ENCODE peak calls at places on chromosomes 13 and 19, in five cellular contexts. R is adrenal gland, V is A549, K is neuronal stem cell, U is esophagus muscularis mucosa. W is an unnamed sample. For H3K9me3 and H3K4me1, the result is how much of the 10 kb centered on the place peaks cover.

GRCh38 chr13:93689333-93689732 is 462.7 kb downstream of the GPC6 start:
- DNase-seq in R (no peak), V (no peak), K (no peak), U (no peak), W (no peak)

GRCh38 chr13:103941506-103942148 is 875.4 kb upstream of the SLC10A2 start:
- DNase-seq in R (no peak), V (no peak), K (no peak), U (no peak), W (no peak)

GRCh38 chr13:27634231-27634630 is 12.5 kb downstream of the POLR1D start:
- DNase-seq in R (no peak), V (no peak), K (no peak), U (no peak), W (no peak)

GRCh38 chr19:14560776-14561108 is 11.1 kb downstream of the NDUFB7 start:
- DNase-seq in R (no peak), V (no peak), K (no peak), U (no peak), W (no peak)

GRCh38 chr13:26973946-26974345 is 197.7 kb downstream of the USP12 start:
- DNase-seq in R (no peak), V (no peak), K (no peak), U (no peak), W (no peak)

GRCh38 chr13:71661921-71662320 is 205.1 kb downstream of the DACH1 start:
- DNase-seq in R (no peak), V (no peak), K (no peak), U (no peak), W (no peak)

GRCh38 chr13:25654332-25654731 is 282.6 kb downstream of the ATP8A2 start:
- DNase-seq in R (no peak), V (no peak), K (no peak), U (no peak), W (no peak)

GRCh38 chr13:37534181-37534580 is 64.4 kb downstream of the POSTN start:
- DNase-seq in R (no peak), V (no peak), K (no peak), U (no peak), W (no peak)

GRCh38 chr13:100883453-100883852 is 208.9 kb upstream of the TMTC4 start:
- DNase-seq in R (no peak), V (no peak), K (no peak), U (no peak), W (no peak)

GRCh38 chr19:55199620-55200204 is 9.6 kb downstream of the PTPRH start:
- DNase-seq in R (no peak), V (no peak), K (no peak), U (no peak), W (no peak)

GRCh38 chr19:411723-412355 is 2.9 kb upstream of the C2CD4C start:
- DNase-seq in R (no peak), V (no peak), K (no peak), U (no peak), W (peak)

GRCh38 chr19:29798783-29799182 is 13.0 kb upstream of the CCNE1 start:
- DNase-seq in R (no peak), V (no peak), K (no peak), U (no peak), W (peak)

GRCh38 chr19:48543121-48543710 is 8.8 kb upstream of the SULT2B1 start:
- DNase-seq in R (no peak), V (peak), K (no peak), U (no peak), W (no peak)

GRCh38 chr19:14718522-14719113 is 28.8 kb downstream of the ZNF333 start:
- DNase-seq in R (no peak), V (no peak), K (no peak), U (no peak), W (no peak)

GRCh38 chr13:20637811-20638210 is 65.7 kb upstream of the IL17D start:
- DNase-seq in R (no peak), V (no peak), K (no peak), U (no peak), W (no peak)

GRCh38 chr13:26468203-26468602 is 89.3 kb upstream of the WASF3 start:
- DNase-seq in R (no peak), V (no peak), K (no peak), U (peak), W (no peak)

GRCh38 chr19:18620311-18620710 is 7.6 kb downstream of the TMEM59L start:
- DNase-seq in R (no peak), V (no peak), K (no peak), U (no peak), W (no peak)

GRCh38 chr19:51082641-51083040 is at the start of gene KLK14:
- DNase-seq in R (no peak), V (no peak), K (no peak), U (no peak), W (no peak)

GRCh38 chr19:810077-810855 is 11.5 kb downstream of the PLPPR3 start:
- DNase-seq in R (no peak), V (no peak), K (no peak), U (no peak), W (no peak)

GRCh38 chr13:50893211-50893852 is 16.3 kb upstream of the RNASEH2B start:
- DNase-seq in R (no peak), V (no peak), K (no peak), U (no peak), W (no peak)
- H3K4me3 ChIP-seq in R (no peak), V (no peak), K (no peak), U (no peak), W (no peak)

DNA sequence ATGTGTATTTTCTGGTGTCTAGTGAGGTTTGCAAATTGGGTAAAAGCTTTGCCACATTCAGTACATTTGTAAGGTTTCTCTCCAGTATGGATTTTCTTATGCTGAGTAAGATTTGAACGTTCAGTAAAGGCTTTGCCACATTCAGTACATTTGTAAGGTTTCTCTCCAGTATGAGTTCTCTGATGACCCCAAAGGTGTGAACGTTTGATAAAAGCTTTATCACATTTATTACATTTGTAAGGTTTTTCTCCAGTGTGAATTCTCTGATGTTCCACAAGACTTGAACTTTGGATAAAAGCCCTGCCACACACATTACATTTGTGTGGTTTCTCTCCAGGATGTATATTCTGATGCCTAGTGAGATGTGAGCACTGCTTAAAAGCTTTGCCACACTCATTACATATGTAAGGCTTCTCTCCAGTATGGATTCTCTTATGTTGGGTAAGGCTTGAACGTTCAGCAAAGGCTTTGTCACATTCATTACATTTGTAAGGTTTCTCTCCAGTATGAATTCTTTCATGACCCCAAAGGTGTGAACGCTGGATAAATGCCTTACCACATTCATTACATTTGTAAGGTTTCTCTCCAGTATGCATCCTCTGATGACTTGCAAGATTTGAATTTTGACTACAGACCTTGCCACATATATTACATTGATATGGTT is 17.4 kb downstream of the ZNF677 start:
- DNase-seq in R (no peak), V (no peak), K (no peak), U (no peak), W (no peak)
- H3K9me3 ChIP-seq in R (under half), V (half or more), K (under half), U (half or more), W (under half)

GRCh38 chr19:10639836-10640235 is 14.3 kb upstream of the ILF3 start:
- DNase-seq in R (no peak), V (no peak), K (no peak), U (no peak), W (no peak)
- H3K4me1 ChIP-seq in R (under half), V (under half), K (under half), U (under half), W (under half)

DNA sequence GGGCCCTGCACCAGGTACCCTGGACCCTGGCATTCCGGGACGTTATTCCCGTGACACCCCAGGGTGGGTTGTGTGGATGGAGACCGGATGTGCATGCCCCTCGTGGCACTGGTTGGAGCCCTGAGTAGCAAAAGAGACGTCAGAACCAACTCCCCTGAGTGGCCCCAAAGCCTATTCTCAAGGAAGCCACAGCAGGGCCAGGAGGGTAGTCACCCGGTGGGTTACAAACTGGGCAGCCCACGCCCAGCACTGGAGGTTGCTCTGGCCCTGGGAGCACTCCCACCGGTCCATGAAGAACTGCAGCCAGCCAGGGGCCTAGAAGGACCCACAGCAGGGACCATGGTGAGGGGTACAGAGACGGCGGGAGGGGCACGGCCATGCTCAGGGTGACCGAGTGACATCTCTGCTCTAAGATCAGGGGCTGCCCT is 7.5 kb downstream of the KLF16 start:
- DNase-seq in R (no peak), V (no peak), K (no peak), U (no peak), W (no peak)
- H3K4me3 ChIP-seq in R (no peak), V (peak), K (peak), U (peak), W (no peak)

GRCh38 chr19:12882589-12882988 is 1.3 kb upstream of the DNASE2 start:
- DNase-seq in R (no peak), V (no peak), K (no peak), U (no peak), W (no peak)
- H3K9me3 ChIP-seq in R (under half), V (under half), K (under half), U (under half), W (under half)

DNA sequence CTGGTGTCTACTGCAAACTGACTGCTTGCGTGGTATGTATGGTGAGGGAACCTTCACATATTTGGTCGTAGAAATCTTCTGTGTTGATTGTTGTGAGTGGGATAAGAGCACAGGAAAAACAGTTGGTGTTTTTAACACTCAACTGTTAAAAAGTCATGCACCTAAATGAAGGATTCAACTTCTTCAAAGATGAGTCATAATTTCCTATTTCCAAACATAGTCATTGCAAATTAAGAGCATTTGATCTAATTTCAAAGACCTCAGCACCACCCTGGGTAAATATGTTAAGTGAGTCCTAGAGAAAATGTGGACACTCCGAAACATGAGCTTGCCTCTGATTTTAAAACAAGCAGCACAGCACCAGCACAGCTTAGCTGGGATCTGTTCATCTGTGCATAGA is 840.2 kb downstream of the UQCRFS1 start:
- DNase-seq in R (no peak), V (no peak), K (no peak), U (no peak), W (no peak)
- H3K4me1 ChIP-seq in R (under half), V (under half), K (under half), U (under half), W (under half)

DNA sequence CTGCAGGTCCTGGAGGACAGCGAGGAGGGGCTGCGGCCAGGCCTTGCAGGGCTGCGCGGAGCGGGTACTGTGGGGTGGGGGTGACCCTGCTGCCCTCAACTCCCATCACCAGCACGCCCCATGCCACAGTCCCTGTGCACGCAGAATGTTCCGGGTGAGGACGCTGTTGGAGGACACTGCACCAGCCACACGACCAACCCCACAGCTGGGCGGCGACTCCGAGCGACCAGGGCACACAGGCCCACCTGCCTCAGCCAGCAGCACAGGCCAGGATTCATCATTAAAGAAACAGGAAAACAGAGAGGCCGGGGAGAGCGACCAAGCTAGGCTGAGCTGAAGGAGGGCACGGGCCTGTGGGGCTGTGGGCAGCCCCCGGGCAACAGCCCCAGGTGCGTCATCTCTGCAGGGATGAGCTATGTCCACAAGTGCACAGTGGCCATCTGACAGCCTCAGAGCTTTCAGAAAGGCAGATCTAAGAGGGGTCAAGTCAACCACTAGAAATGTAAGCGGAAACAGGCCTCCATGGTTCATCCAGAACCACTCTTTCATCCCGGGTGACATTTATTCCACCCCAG is 1.6 kb downstream of the GAS6 start:
- DNase-seq in R (no peak), V (no peak), K (no peak), U (no peak), W (no peak)
- H3K4me3 ChIP-seq in R (no peak), V (no peak), K (no peak), U (peak), W (peak)

DNA sequence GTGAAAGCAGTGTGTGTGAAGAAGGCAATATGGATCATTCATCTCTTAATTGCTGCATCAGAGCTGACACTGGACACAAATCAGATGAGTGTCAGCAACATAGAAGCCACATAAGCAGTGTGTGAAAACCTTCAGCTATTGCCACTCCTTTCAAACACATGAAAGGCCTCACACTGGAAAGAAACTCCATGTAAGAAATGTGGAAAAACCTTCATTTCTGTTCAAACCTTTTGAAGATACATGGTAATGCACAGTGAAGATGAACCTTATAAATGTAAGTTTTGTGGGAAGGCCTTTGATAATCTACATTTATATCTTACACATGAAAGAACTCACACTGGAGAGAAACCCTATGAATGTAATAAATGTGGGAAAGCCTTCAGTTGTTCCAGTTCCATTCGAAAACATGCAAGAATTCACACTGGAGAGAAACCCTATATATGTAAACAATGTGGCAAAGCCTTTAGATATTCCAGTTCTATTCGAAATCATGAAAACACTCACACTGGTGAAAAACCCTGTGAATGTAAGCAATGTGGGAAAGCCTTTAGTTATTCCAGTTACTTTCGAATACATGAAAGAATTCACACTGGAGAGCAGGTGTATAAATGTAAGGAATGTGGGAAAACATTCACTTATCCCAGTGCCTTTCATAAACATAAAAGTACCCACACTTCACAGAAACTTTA is 53.6 kb downstream of the ZNF823 start:
- DNase-seq in R (no peak), V (no peak), K (no peak), U (no peak), W (no peak)
- H3K9me3 ChIP-seq in R (under half), V (under half), K (under half), U (under half), W (under half)

W was measured in aorta.